ENCODE peak calls at places on chromosomes 5 and 9, in ten cellular contexts. E is AG04450; B is CD8-positive, alpha-beta memory T cell; G is skeletal muscle cell; A is uterus; W is transverse colon; M is kidney epithelial cell; Z is fibroblast of the aortic adventitia; J is HFF-Myc; S is cardiac muscle cell. U is an unnamed sample.

GRCh38 chr9:107177857-107178256 is 105.2 kb upstream of the RAD23B start:
- DNase-seq in E (no peak), G (no peak), B (no peak), A (no peak), M (no peak), Z (no peak), S (peak; percentile 23), J (no peak), W (peak; percentile 26), U (no peak)

GRCh38 chr5:120599576-120599975 is 135.5 kb downstream of the PRR16 start:
- DNase-seq in E (peak; percentile 30), A (no peak), B (no peak), G (peak; percentile 69), J (no peak), W (no peak), M (no peak), Z (peak; percentile 80), S (no peak), U (no peak)

GRCh38 chr5:179768326-179769085 is 25.3 kb upstream of the LTC4S start:
- DNase-seq in E (no peak), B (no peak), M (no peak), A (no peak), Z (no peak), W (no peak), G (no peak), J (no peak), S (peak; percentile 75), U (no peak)

GRCh38 chr5:110823571-110823970 is 84.8 kb downstream of the SLC25A46 start:
- DNase-seq in E (no peak), A (no peak), G (no peak), W (no peak), Z (no peak), S (no peak), M (no peak), J (no peak), B (no peak), U (no peak)

GRCh38 chr5:122165574-122166021 is 36.3 kb downstream of the ZNF474 start:
- DNase-seq in S (no peak), M (peak; percentile 81), G (peak; percentile 66), B (no peak), Z (peak; percentile 76), J (no peak), E (no peak), W (no peak), A (no peak), U (no peak)

GRCh38 chr5:178293400-178293799 is 60.8 kb upstream of the PHYKPL start:
- DNase-seq in B (no peak), G (no peak), E (no peak), W (no peak), M (no peak), A (no peak), J (no peak), S (no peak), Z (no peak), U (no peak)

GRCh38 chr9:8571648-8572047 is 772.1 kb upstream of the DMAC1 start:
- DNase-seq in J (no peak), M (no peak), S (peak; percentile 74), G (no peak), Z (no peak), A (no peak), W (no peak), E (no peak), B (no peak), U (no peak)

GRCh38 chr5:122101636-122102285 is 23.7 kb upstream of the LOX start:
- DNase-seq in W (no peak), A (no peak), G (no peak), M (no peak), Z (peak; percentile 86), S (peak; percentile 55), B (no peak), J (no peak), E (no peak), U (peak; percentile 42)

GRCh38 chr5:132176987-132177386 is 50.7 kb downstream of the P4HA2 start:
- DNase-seq in Z (peak; percentile 22), B (no peak), J (no peak), A (no peak), S (no peak), E (no peak), M (no peak), G (no peak), W (no peak), U (peak; percentile 48)

GRCh38 chr5:142388696-142389095 is 63.9 kb upstream of the SPRY4 start:
- DNase-seq in A (no peak), Z (peak; percentile 20), W (no peak), E (no peak), G (no peak), B (no peak), M (no peak), S (no peak), J (no peak), U (no peak)

GRCh38 chr9:101072259-101072658 is 43.7 kb downstream of the PLPPR1 start:
- DNase-seq in Z (no peak), S (no peak), M (no peak), W (no peak), G (no peak), B (no peak), A (no peak), J (no peak), E (no peak), U (no peak)

GRCh38 chr9:21331676-21332402 is 3.4 kb downstream of the KLHL9 start:
- DNase-seq in Z (peak; percentile 45), S (no peak), M (no peak), A (no peak), E (no peak), J (no peak), W (no peak), G (no peak), B (no peak), U (no peak)
- H3K4me3 ChIP-seq in Z (peak overlapping the region; percentile 36), S (no peak overlapping the region), M (no peak overlapping the region), A (no peak overlapping the region), E (no peak overlapping the region), J (peak overlapping the region; percentile 1), W (no peak overlapping the region), G (peak overlapping the region; percentile 4), B (no peak overlapping the region), U (peak overlapping the region; percentile 1)

GRCh38 chr9:126777733-126778132 is 27.1 kb upstream of the ZBTB43 start:
- DNase-seq in G (no peak), S (peak; percentile 31), J (no peak), W (no peak), B (no peak), M (no peak), A (no peak), Z (no peak), E (no peak), U (no peak)

GRCh38 chr9:126784401-126784800 is 20.4 kb upstream of the ZBTB43 start:
- DNase-seq in A (no peak), Z (no peak), B (no peak), G (no peak), M (no peak), J (no peak), E (no peak), S (no peak), W (no peak), U (no peak)

GRCh38 chr9:126783958-126784357 is 20.9 kb upstream of the ZBTB43 start:
- DNase-seq in Z (peak; percentile 19), W (no peak), B (no peak), E (no peak), G (no peak), S (peak; percentile 51), M (no peak), J (no peak), A (no peak), U (no peak)

GRCh38 chr9:126781717-126782388 is 23.0 kb upstream of the ZBTB43 start:
- DNase-seq in M (no peak), W (peak; percentile 84), J (no peak), B (peak; percentile 77), Z (peak; percentile 71), E (peak; percentile 39), S (peak; percentile 93), A (peak; percentile 77), G (peak; percentile 11), U (peak; percentile 75)

GRCh38 chr9:126781186-126781585 is 23.7 kb upstream of the ZBTB43 start:
- DNase-seq in S (no peak), J (no peak), A (no peak), W (no peak), G (no peak), B (no peak), M (no peak), Z (no peak), E (no peak), U (no peak)
- H3K4me3 ChIP-seq in S (no peak overlapping the region), J (no peak overlapping the region), A (no peak overlapping the region), W (no peak overlapping the region), G (no peak overlapping the region), B (no peak overlapping the region), M (no peak overlapping the region), Z (no peak overlapping the region), E (no peak overlapping the region), U (no peak overlapping the region)

DNA sequence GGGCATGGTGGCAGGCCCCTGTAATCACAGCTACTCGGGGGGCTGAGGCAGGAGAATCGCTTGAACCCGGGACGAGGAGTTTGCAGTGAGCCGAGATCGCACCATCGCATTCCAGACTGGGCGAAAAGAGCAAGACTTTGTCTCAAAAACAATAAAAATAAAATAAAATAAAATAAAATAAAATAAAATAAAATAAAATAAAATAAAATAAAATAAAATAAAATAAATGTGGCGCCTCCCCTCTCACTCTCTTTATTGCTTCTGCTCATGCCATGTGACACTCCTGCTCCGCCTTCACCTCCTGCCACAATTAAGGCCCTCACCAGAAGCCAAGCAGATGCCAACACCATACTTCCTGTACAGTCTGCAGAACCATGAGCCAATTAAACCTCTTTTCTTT is 3.8 kb upstream of the SHC3 start:
- DNase-seq in Z (no peak), E (no peak), M (no peak), J (no peak), G (no peak), W (no peak), A (no peak), S (no peak), B (no peak), U (no peak)
- H3K4me3 ChIP-seq in Z (no peak overlapping the region), E (no peak overlapping the region), M (no peak overlapping the region), J (no peak overlapping the region), G (no peak overlapping the region), W (no peak overlapping the region), A (no peak overlapping the region), S (no peak overlapping the region), B (no peak overlapping the region), U (no peak overlapping the region)

GRCh38 chr9:78304357-78304756 is 7.4 kb downstream of the PSAT1 start:
- DNase-seq in W (no peak), Z (no peak), A (no peak), E (no peak), J (no peak), S (no peak), G (no peak), B (no peak), M (no peak), U (no peak)

GRCh38 chr9:78306222-78307076 is 9.5 kb downstream of the PSAT1 start:
- DNase-seq in W (no peak), M (no peak), E (no peak), S (no peak), B (no peak), G (no peak), A (no peak), Z (no peak), J (no peak), U (no peak)

GRCh38 chr9:78303377-78304062 is 6.6 kb downstream of the PSAT1 start:
- DNase-seq in S (no peak), Z (no peak), A (no peak), J (no peak), B (no peak), G (no peak), W (no peak), M (no peak), E (no peak), U (no peak)

GRCh38 chr9:78311075-78311474 is 14.2 kb downstream of the PSAT1 start:
- DNase-seq in S (no peak), J (no peak), E (no peak), W (no peak), A (no peak), Z (no peak), G (no peak), M (no peak), B (no peak), U (no peak)

GRCh38 chr9:78307360-78307759 is 10.4 kb downstream of the PSAT1 start:
- DNase-seq in J (no peak), B (no peak), W (no peak), A (no peak), S (no peak), M (no peak), E (no peak), Z (no peak), G (no peak), U (no peak)
- H3K4me3 ChIP-seq in J (no peak overlapping the region), B (no peak overlapping the region), W (no peak overlapping the region), A (no peak overlapping the region), S (no peak overlapping the region), M (no peak overlapping the region), E (no peak overlapping the region), Z (no peak overlapping the region), G (no peak overlapping the region), U (no peak overlapping the region)